ENCODE peak calls at places on chromosomes 13 and 19, in nine cellular contexts. E is activated naive CD8-positive, alpha-beta T cell treated with anti-CD3 and anti-CD28 coated beads, Interleukin-2, amount 50 U/mL, for 24 hours; V is mammary epithelial cell; Z is NCI-H1105; X is AG08395; M is GM23338; Q is stimulated activated naive CD4-positive, alpha-beta T cell; Y is substantia nigra; W is fibroblast of the aortic adventitia. T is an unnamed sample.

GRCh38 chr19:1853295-1854031 is 5.2 kb upstream of the REXO1 start:
- DNase-seq in X (peak; percentile 85), E (peak; percentile 88), V (peak; percentile 79), Y (peak; percentile 29), W (peak; percentile 74), Q (peak; percentile 70), M (peak; percentile 87), Z (peak; percentile 75), T (peak; percentile 67)

GRCh38 chr13:73058432-73058740 is 419 bp upstream of the KLF5 start:
- DNase-seq in Y (no peak), Q (no peak), V (no peak), X (no peak), Z (no peak), E (no peak), W (no peak), M (no peak), T (no peak)

GRCh38 chr13:75135325-75135825 is 346.6 kb downstream of the TBC1D4 start:
- DNase-seq in Q (no peak), V (peak; percentile 92), Z (no peak), E (no peak), X (peak; percentile 74), W (peak; percentile 94), Y (no peak), M (no peak), T (peak; percentile 90)

GRCh38 chr13:110491869-110492268 is 69.7 kb downstream of the RAB20 start:
- DNase-seq in V (no peak), Q (no peak), Z (no peak), Y (no peak), M (no peak), W (no peak), X (no peak), E (no peak), T (no peak)

GRCh38 chr19:20315543-20315942 is 148.5 kb downstream of the ZNF486 start:
- DNase-seq in E (no peak), M (no peak), Y (no peak), W (no peak), V (no peak), Q (no peak), X (no peak), Z (peak; percentile 53), T (no peak)

GRCh38 chr19:50292216-50292827 is 36.9 kb downstream of the KCNC3 start:
- DNase-seq in E (no peak), Y (no peak), Q (no peak), W (no peak), V (no peak), Z (no peak), X (no peak), M (peak; percentile 85), T (no peak)

GRCh38 chr19:8486661-8487136 is 15.7 kb downstream of the PRAM1 start:
- DNase-seq in Z (no peak), V (no peak), Q (no peak), M (no peak), W (no peak), E (no peak), Y (no peak), X (no peak), T (no peak)

GRCh38 chr13:64410654-64411053 is 2819.5 kb downstream of the PCDH9 start:
- DNase-seq in Q (no peak), M (no peak), W (no peak), E (no peak), Z (no peak), X (no peak), V (no peak), Y (no peak), T (no peak)

GRCh38 chr19:22335716-22336115 is 49.5 kb downstream of the ZNF729 start:
- DNase-seq in M (no peak), Y (no peak), V (no peak), X (no peak), Q (no peak), E (no peak), W (no peak), Z (no peak), T (no peak)